ENCODE peak calls at places on chromosomes 3 and 15, in nine cellular contexts. I, U, F, G, V, T, R, M and D are unnamed samples.

GRCh38 chr3:170773682-170774081 is 96.3 kb downstream of the RPL22L1 start:
- DNase-seq in T (no peak), F (no peak), G (no peak), U (no peak), M (no peak), R (no peak), V (no peak), I (no peak), D (no peak)

GRCh38 chr15:90099868-90100854 is 2.1 kb downstream of the IDH2 start:
- DNase-seq in F (no peak), I (peak; percentile 54), U (no peak), V (no peak), M (peak; percentile 69), R (peak; percentile 87), T (no peak), G (no peak), D (no peak)

GRCh38 chr15:56076651-56077050 is 83.2 kb upstream of the NEDD4 start:
- DNase-seq in F (no peak), I (no peak), R (no peak), T (no peak), M (no peak), V (no peak), G (no peak), U (no peak), D (no peak)

GRCh38 chr3:107432646-107433045 is 55.4 kb downstream of the CCDC54 start:
- DNase-seq in T (no peak), R (no peak), V (no peak), G (no peak), M (no peak), I (no peak), F (no peak), U (no peak), D (no peak)

GRCh38 chr3:131794766-131795381 is 239.9 kb downstream of the CPNE4 start:
- DNase-seq in M (no peak), G (no peak), R (peak; percentile 61), T (no peak), U (no peak), F (no peak), I (peak; percentile 63), V (peak; percentile 29), D (no peak)

GRCh38 chr3:158160958-158161357 is 51.1 kb downstream of the RSRC1 start:
- DNase-seq in F (no peak), T (no peak), U (no peak), I (no peak), M (no peak), V (no peak), R (peak; percentile 88), G (no peak), D (no peak)

GRCh38 chr3:162082516-162082915 is 585.9 kb downstream of the OTOL1 start:
- DNase-seq in I (no peak), F (no peak), V (no peak), M (no peak), R (peak; percentile 68), U (no peak), G (no peak), T (no peak), D (no peak)

GRCh38 chr3:194312743-194313281 is 38.3 kb downstream of the CPN2 start:
- DNase-seq in I (no peak), V (peak; percentile 19), R (peak; percentile 44), T (peak; percentile 76), G (no peak), U (peak; percentile 55), M (peak; percentile 73), F (peak; percentile 80), D (no peak)

GRCh38 chr15:62119224-62119925 is 45.7 kb downstream of the C2CD4B start:
- DNase-seq in I (peak; percentile 60), V (no peak), G (no peak), M (no peak), U (no peak), F (no peak), R (peak; percentile 95), T (no peak), D (no peak)

GRCh38 chr3:108096506-108097325 is 5.9 kb upstream of the CD47 start:
- DNase-seq in T (no peak), I (no peak), M (no peak), F (no peak), R (peak; percentile 14), U (no peak), V (peak; percentile 39), G (peak; percentile 19), D (no peak)

GRCh38 chr15:58285921-58286278 is 145.9 kb upstream of the LIPC start:
- DNase-seq in M (no peak), I (no peak), T (no peak), F (no peak), R (no peak), G (no peak), U (no peak), V (no peak), D (no peak)

GRCh38 chr3:169662215-169663070 is 1.1 kb downstream of the MECOM start:
- DNase-seq in T (peak; percentile 96), M (peak; percentile 88), G (no peak), V (peak; percentile 53), R (peak; percentile 44), F (peak; percentile 65), I (no peak), U (no peak), D (no peak)

GRCh38 chr3:57803647-57804081 is 47.6 kb downstream of the SLMAP start:
- DNase-seq in F (no peak), T (no peak), M (no peak), R (peak; percentile 94), U (no peak), I (no peak), V (no peak), G (no peak), D (no peak)

GRCh38 chr3:119700269-119700919 is 2.4 kb upstream of the CFAP91 start:
- DNase-seq in T (no peak), M (no peak), U (no peak), R (peak; percentile 49), I (peak; percentile 67), F (no peak), G (no peak), V (peak; percentile 20), D (peak; percentile 26)

GRCh38 chr3:65591313-65591712 is 447.4 kb downstream of the MAGI1 start:
- DNase-seq in I (no peak), U (no peak), T (no peak), V (no peak), G (no peak), M (no peak), R (no peak), F (no peak), D (no peak)

GRCh38 chr3:195003006-195003892 is 267.7 kb downstream of the XXYLT1 start:
- DNase-seq in V (no peak), T (no peak), R (no peak), U (no peak), G (no peak), M (no peak), F (no peak), I (peak; percentile 99), D (no peak)

GRCh38 chr15:84852212-84852611 is 32.2 kb upstream of the SLC28A1 start:
- DNase-seq in M (no peak), T (no peak), I (no peak), V (no peak), F (no peak), G (no peak), U (no peak), R (no peak), D (no peak)

GRCh38 chr3:23981955-23982354 is 36.9 kb downstream of the NR1D2 start:
- DNase-seq in I (no peak), T (no peak), G (no peak), F (no peak), V (no peak), U (no peak), R (no peak), M (no peak), D (no peak)

GRCh38 chr15:52331490-52332240 is 36.1 kb upstream of the MYO5C start:
- DNase-seq in R (peak; percentile 65), T (no peak), F (no peak), U (peak; percentile 68), I (peak; percentile 37), G (peak; percentile 36), V (peak; percentile 70), M (no peak), D (peak; percentile 54)

GRCh38 chr15:34365836-34366235 is 1.2 kb downstream of the LPCAT4 start:
- DNase-seq in F (no peak), M (no peak), U (no peak), I (no peak), T (no peak), V (peak; percentile 28), R (no peak), G (no peak), D (no peak)

GRCh38 chr3:124860599-124860998 is 26.6 kb downstream of the ITGB5 start:
- DNase-seq in V (no peak), F (no peak), M (no peak), R (peak; percentile 99), I (no peak), G (no peak), U (no peak), T (peak; percentile 79), D (no peak)

GRCh38 chr15:54859982-54860381 is 336.8 kb downstream of the RSL24D1 start:
- DNase-seq in R (no peak), I (no peak), G (no peak), U (no peak), T (no peak), M (no peak), F (no peak), V (no peak), D (no peak)

GRCh38 chr3:179613807-179614206 is 9.2 kb downstream of the NDUFB5 start:
- DNase-seq in U (no peak), V (no peak), R (peak; percentile 88), G (no peak), F (no peak), T (no peak), I (no peak), M (no peak), D (no peak)

GRCh38 chr3:9183011-9183410 is 66.4 kb downstream of the SRGAP3 start:
- DNase-seq in F (no peak), I (no peak), U (no peak), G (no peak), R (no peak), V (no peak), M (no peak), T (no peak), D (no peak)

GRCh38 chr3:62874398-62875102 is 666 bp downstream of the CADPS start:
- DNase-seq in R (no peak), G (no peak), U (no peak), I (no peak), T (no peak), F (no peak), M (no peak), V (no peak), D (no peak)

GRCh38 chr3:111069974-111070751 is 1.5 kb upstream of the NECTIN3 start:
- DNase-seq in M (peak; percentile 79), R (peak; percentile 60), G (no peak), V (no peak), F (peak; percentile 62), U (no peak), I (no peak), T (peak; percentile 79), D (no peak)

GRCh38 chr3:52470920-52471319 is 15.5 kb downstream of the NISCH start:
- DNase-seq in G (no peak), M (no peak), R (no peak), F (no peak), T (no peak), V (no peak), I (no peak), U (peak; percentile 45), D (no peak)

GRCh38 chr3:112860898-112861297 is 14.2 kb upstream of the CD200R1L start:
- DNase-seq in I (no peak), R (no peak), G (no peak), T (no peak), U (no peak), V (no peak), F (no peak), M (no peak), D (no peak)

GRCh38 chr15:64067564-64068030 is 21.3 kb upstream of the DAPK2 start:
- DNase-seq in M (peak; percentile 76), F (peak; percentile 66), V (peak; percentile 78), U (peak; percentile 82), I (peak; percentile 57), R (peak; percentile 72), G (peak; percentile 49), T (no peak), D (peak; percentile 58)

GRCh38 chr3:52432225-52432624 is 12.7 kb downstream of the SEMA3G start:
- DNase-seq in U (peak; percentile 48), F (no peak), G (no peak), T (peak; percentile 58), M (peak; percentile 59), I (no peak), V (no peak), R (no peak), D (no peak)

GRCh38 chr15:58454950-58455401 is 23.2 kb downstream of the LIPC start:
- DNase-seq in F (no peak), M (no peak), U (no peak), V (no peak), I (no peak), T (no peak), R (no peak), G (no peak), D (no peak)